ENCODE peak calls at places on chromosomes 1 and 21, in four cellular contexts. W is HepG2, P is A549, K is SK-N-SH. A is an unnamed sample.

GRCh38 chr1:12546771-12547585 is 71.0 kb downstream of the DHRS3 start:
- DNase-seq in W (no peak), P (no peak), K (no peak), A (no peak)

GRCh38 chr21:40967771-40968170 is 120.8 kb upstream of the DSCAM start:
- DNase-seq in W (no peak), P (no peak), K (no peak), A (no peak)

GRCh38 chr1:205042911-205043806 is at the start of gene CNTN2:
- DNase-seq in W (no peak), P (no peak), K (peak; percentile 93), A (no peak)

GRCh38 chr1:200379431-200379755 is 30.4 kb downstream of the ZNF281 start:
- DNase-seq in W (peak; percentile 36), P (peak; percentile 92), K (peak; percentile 7), A (no peak)

GRCh38 chr1:183883629-183884028 is 78.7 kb downstream of the RGL1 start:
- DNase-seq in W (no peak), P (no peak), K (no peak), A (no peak)

GRCh38 chr1:224615861-224616760 is at the start of gene CNIH3:
- DNase-seq in W (no peak), P (peak; percentile 56), K (peak; percentile 68), A (no peak)

GRCh38 chr1:182441719-182442118 is 8.2 kb upstream of the RGSL1 start:
- DNase-seq in W (no peak), P (no peak), K (no peak), A (no peak)

GRCh38 chr1:41322835-41323234 is 38.4 kb upstream of the FOXO6 start:
- DNase-seq in W (peak; percentile 46), P (peak; percentile 55), K (peak; percentile 79), A (no peak)

GRCh38 chr1:66723985-66724384 is 28.3 kb upstream of the DYNLT5 start:
- DNase-seq in W (no peak), P (no peak), K (no peak), A (no peak)

GRCh38 chr1:48851638-48852037 is 74.9 kb upstream of the BEND5 start:
- DNase-seq in W (no peak), P (no peak), K (no peak), A (no peak)

GRCh38 chr21:38448619-38449186 is 49.6 kb downstream of the ERG start:
- DNase-seq in W (no peak), P (no peak), K (no peak), A (no peak)

GRCh38 chr1:201482755-201483154 is 13.8 kb upstream of the PHLDA3 start:
- DNase-seq in W (no peak), P (no peak), K (no peak), A (no peak)

GRCh38 chr1:193562121-193562520 is 375.7 kb upstream of the B3GALT2 start:
- DNase-seq in W (no peak), P (peak; percentile 7), K (no peak), A (no peak)

GRCh38 chr1:25743164-25744139 is 56.5 kb upstream of the SELENON start:
- DNase-seq in W (no peak), P (no peak), K (no peak), A (no peak)

GRCh38 chr1:56414728-56415224 is 164.6 kb downstream of the PLPP3 start:
- DNase-seq in W (peak; percentile 99), P (peak; percentile 80), K (no peak), A (no peak)

GRCh38 chr1:225580180-225581099 is 72.5 kb downstream of the ENAH start:
- DNase-seq in W (no peak), P (no peak), K (no peak), A (no peak)

GRCh38 chr1:106435269-106435668 is 621.2 kb upstream of the PRMT6 start:
- DNase-seq in W (no peak), P (no peak), K (no peak), A (no peak)

GRCh38 chr1:222754386-222755139 is 17.6 kb downstream of the FAM177B start:
- DNase-seq in W (no peak), P (peak; percentile 20), K (no peak), A (no peak)

GRCh38 chr21:34968414-34969333 is 80.4 kb downstream of the RUNX1 start:
- DNase-seq in W (peak; percentile 83), P (no peak), K (no peak), A (no peak)

GRCh38 chr1:27526569-27527222 is 36.7 kb upstream of the WASF2 start:
- DNase-seq in W (peak; percentile 54), P (no peak), K (no peak), A (no peak)

GRCh38 chr1:9241891-9242290 is 7.3 kb downstream of the H6PD start:
- DNase-seq in W (no peak), P (no peak), K (no peak), A (no peak)

GRCh38 chr1:9039761-9040658 is 13.8 kb upstream of the SLC2A7 start:
- DNase-seq in W (no peak), P (no peak), K (no peak), A (no peak)

GRCh38 chr1:114092118-114092517 is 61.6 kb downstream of the SYT6 start:
- DNase-seq in W (no peak), P (no peak), K (no peak), A (no peak)
- TF ChIP-seq PBX3 in W (no peak), P (no peak), K (no peak), A (no peak)

GRCh38 chr1:111192643-111193519 is 7.6 kb downstream of the DENND2D start:
- DNase-seq in W (no peak), P (no peak), K (no peak), A (no peak)
- TF ChIP-seq PBX3 in W (no peak), P (no peak), K (no peak), A (no peak)

GRCh38 chr1:187408217-187409004 is 579.7 kb downstream of the PLA2G4A start:
- DNase-seq in W (no peak), P (no peak), K (no peak), A (no peak)
- TF ChIP-seq PBX3 in W (no peak), P (no peak), K (no peak), A (no peak)

GRCh38 chr1:65508051-65508450 is 87.6 kb downstream of the LEPR start:
- DNase-seq in W (no peak), P (no peak), K (no peak), A (no peak)

GRCh38 chr1:65504263-65504662 is 83.8 kb downstream of the LEPR start:
- DNase-seq in W (no peak), P (no peak), K (no peak), A (no peak)

GRCh38 chr1:65505547-65506325 is 85.3 kb downstream of the LEPR start:
- DNase-seq in W (no peak), P (no peak), K (no peak), A (no peak)

GRCh38 chr1:65503427-65503826 is 83.0 kb downstream of the LEPR start:
- DNase-seq in W (no peak), P (no peak), K (no peak), A (no peak)
- TF ChIP-seq PBX3 in W (no peak), P (no peak), K (no peak), A (no peak)

DNA sequence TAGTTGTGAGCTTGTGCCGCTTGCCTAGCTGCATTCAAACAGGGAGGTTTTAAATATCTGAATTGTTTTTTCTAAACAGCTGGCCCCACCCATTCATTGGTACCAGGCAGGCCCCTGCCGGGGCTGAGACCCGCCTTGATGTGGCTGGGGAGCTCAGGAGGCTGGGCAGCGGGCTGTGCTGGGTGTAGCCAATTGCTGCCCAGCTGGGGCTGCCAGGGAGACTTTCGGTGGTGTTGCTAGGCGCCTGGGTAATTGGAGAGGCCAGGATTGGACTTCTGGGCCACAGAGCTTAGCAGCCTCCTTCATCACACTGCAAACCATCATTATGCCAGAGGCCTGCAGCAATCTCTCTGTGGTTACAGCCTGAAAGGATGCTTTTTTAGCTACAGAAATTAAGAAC is 12.2 kb downstream of the RHBDL2 start:
- DNase-seq in W (no peak), P (no peak), K (peak; percentile 54), A (no peak)
- TF ChIP-seq PBX3 in W (no peak), P (no peak), K (no peak), A (no peak)

DNA sequence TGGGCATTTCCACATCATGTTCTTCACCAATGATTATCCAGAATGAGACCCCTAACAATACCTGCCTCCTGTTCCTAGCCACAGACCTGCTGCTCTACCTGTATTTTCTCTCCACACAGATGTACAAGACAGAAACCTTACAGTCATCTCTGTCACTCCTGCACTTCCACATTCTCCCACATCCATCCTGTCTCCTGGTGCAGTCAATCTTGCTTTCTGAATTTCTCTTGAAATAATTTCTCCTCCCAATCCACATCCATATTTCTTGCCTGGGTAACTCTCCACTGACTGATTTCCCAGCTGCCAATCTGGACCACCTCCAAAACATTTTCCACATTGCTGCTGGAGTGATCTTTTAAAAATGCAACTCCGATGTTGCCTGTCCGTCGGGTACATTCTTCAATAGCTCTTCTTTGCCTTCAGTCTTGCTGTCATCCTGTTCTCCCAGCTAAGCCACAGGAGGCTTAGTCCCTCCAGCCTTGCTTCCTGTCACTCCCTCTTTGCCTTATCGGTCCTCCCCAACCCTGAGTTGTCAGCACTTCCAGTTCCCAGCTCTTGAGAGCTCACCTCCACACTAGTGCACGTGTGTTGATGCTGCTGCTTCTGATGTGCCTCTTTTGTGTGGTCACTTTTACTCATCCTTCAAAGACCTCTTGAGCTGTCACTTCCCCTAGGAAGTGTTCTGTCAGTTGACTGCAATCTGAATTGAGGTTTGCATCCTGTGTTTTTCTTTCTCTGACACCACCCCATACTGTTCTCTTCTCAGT is 15.1 kb downstream of the UCK2 start:
- DNase-seq in W (no peak), P (no peak), K (no peak), A (no peak)
- TF ChIP-seq PBX3 in W (no peak), P (no peak), K (no peak), A (no peak)

DNA sequence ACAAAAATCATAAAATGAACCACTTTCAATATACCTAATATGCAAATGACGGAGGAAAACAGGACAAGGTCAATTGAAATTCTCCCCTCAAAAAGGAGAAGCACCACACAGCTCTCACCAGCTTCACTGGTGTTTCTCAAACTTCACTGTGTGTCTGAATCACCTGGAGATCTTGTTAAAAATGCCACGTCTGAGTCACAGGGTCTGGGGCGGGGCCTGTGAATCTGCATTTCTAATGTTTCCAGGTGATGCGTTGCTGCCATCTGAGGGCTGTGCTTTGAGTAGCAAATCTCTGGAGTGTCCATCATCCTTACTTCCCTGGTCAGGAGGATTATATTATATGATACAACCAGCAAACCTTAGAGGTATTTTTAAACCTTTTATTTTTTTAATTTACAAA is 9.0 kb downstream of the CLDN19 start:
- DNase-seq in W (no peak), P (peak; percentile 36), K (peak; percentile 32), A (no peak)
- TF ChIP-seq PBX3 in W (no peak), P (no peak), K (peak; percentile 18), A (no peak)

DNA sequence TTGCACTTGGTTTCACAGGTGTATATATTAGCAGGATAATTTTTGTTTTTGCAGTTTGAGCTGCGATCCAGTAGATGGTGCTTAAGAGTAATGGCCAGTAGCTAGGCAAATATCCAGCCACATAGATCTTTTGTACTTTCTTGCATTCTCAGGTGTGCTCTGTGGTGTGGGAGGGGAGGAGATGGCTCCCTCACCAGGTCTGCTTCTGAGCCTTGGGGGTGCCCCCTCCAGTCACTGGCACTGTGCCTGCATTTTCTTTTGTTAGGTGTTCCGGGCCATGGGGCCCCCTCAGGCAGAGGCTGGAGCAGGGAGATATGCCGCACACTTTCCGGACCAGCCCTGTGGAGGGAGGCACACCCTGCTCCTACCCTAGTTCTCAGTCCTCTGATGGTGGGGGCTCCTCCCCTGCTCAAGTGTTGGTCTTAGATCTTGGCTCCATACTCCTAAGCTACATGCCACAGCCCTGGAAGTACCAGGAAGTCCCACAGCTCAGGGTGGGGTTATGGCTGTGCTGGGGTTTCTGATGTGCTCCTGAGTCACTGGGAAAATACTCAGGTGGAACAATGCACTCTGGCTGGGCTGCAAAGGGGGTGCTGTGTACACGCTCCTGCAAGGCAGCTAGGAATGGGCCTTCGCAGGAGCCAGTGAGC is 197.6 kb upstream of the DMRTA2 start:
- DNase-seq in W (peak; percentile 45), P (peak; percentile 9), K (no peak), A (no peak)
- TF ChIP-seq PBX3 in W (no peak), P (no peak), K (no peak), A (no peak)

A was measured in GM12878.